ENCODE peak calls at places on chromosomes 1 and 21, in eight cellular contexts. P is GDM1; Z is endodermal cell; E is activated T-cell treated with anti-CD3 and anti-CD28 coated beads for 1 hour; X is activated CD4-positive, alpha-beta T cell treated with anti-CD3 and anti-CD28 coated beads, Interleukin-2, amount 50 U/mL, for 24 hours; W is heart left ventricle; Y is skeletal muscle cell; Q is NCI-H1436 treated with DMSO at 0.1 percent for 48 hours. L is an unnamed sample.

GRCh38 chr1:84750110-84750509 is 59.8 kb upstream of the SSX2IP start:
- DNase-seq in P (no peak), Z (no peak), E (no peak), X (no peak), W (no peak), Y (no peak), Q (no peak), L (no peak)

GRCh38 chr1:246765521-246765920 is 41.3 kb downstream of the SCCPDH start:
- DNase-seq in P (no peak), Z (no peak), E (no peak), X (no peak), W (no peak), Y (no peak), Q (no peak), L (no peak)

GRCh38 chr1:241406421-241406820 is 49.4 kb upstream of the RGS7 start:
- DNase-seq in P (no peak), Z (no peak), E (no peak), X (no peak), W (no peak), Y (no peak), Q (no peak), L (no peak)

GRCh38 chr1:68128157-68128556 is 77.7 kb upstream of the DIRAS3 start:
- DNase-seq in P (no peak), Z (peak), E (no peak), X (no peak), W (no peak), Y (no peak), Q (no peak), L (no peak)

GRCh38 chr1:19644422-19644760 is 280 bp downstream of the NBL1 start:
- DNase-seq in P (no peak), Z (no peak), E (no peak), X (no peak), W (no peak), Y (no peak), Q (no peak), L (no peak)

GRCh38 chr1:204863024-204863423 is 7.6 kb upstream of the NFASC start:
- DNase-seq in P (no peak), Z (peak), E (no peak), X (no peak), W (no peak), Y (no peak), Q (no peak), L (no peak)

GRCh38 chr21:43020771-43021170 is 46.4 kb downstream of the PKNOX1 start:
- DNase-seq in P (no peak), Z (no peak), E (no peak), X (no peak), W (no peak), Y (no peak), Q (no peak), L (no peak)

GRCh38 chr1:24828887-24829192 is 83.6 kb downstream of the CLIC4 start:
- DNase-seq in P (no peak), Z (no peak), E (no peak), X (no peak), W (no peak), Y (no peak), Q (peak), L (no peak)

GRCh38 chr21:42724226-42724920 is 71.0 kb downstream of the PDE9A start:
- DNase-seq in P (no peak), Z (no peak), E (no peak), X (no peak), W (no peak), Y (peak), Q (no peak), L (no peak)

GRCh38 chr1:75079535-75080290 is 54.5 kb upstream of the LHX8 start:
- DNase-seq in P (no peak), Z (no peak), E (no peak), X (no peak), W (no peak), Y (no peak), Q (peak), L (no peak)

GRCh38 chr1:42723511-42723910 is 16.5 kb downstream of the CLDN19 start:
- DNase-seq in P (no peak), Z (no peak), E (no peak), X (no peak), W (no peak), Y (no peak), Q (no peak), L (no peak)

GRCh38 chr1:234715252-234715945 is 105.4 kb upstream of the IRF2BP2 start:
- DNase-seq in P (no peak), Z (no peak), E (no peak), X (no peak), W (no peak), Y (no peak), Q (no peak), L (no peak)